ENCODE peak calls at places on chromosomes 3 and 15, in eight cellular contexts. L is AML-193; E is activated effector memory CD4-positive, alpha-beta T cell treated with Interleukin-2 at 50 U/mL for 16 hours; T is A673; P is HS-27A; D is substantia nigra; K is stimulated activated naive CD4-positive, alpha-beta T cell; I is amygdala. Q is an unnamed sample.
A peak's percentile ranks its signal among the peaks of the same experiment; 100 is the strongest.

GRCh38 chr3:47000922-47001730 is 21.7 kb downstream of the NBEAL2 start:
- DNase-seq in L (no peak), E (no peak), T (no peak), P (no peak), D (no peak), K (no peak), I (no peak), Q (no peak)

GRCh38 chr15:84909782-84910181 is 25.3 kb downstream of the SLC28A1 start:
- DNase-seq in L (no peak), E (no peak), T (no peak), P (no peak), D (no peak), K (no peak), I (no peak), Q (no peak)

GRCh38 chr15:25947336-25948080 is 84.4 kb upstream of the ATP10A start:
- DNase-seq in L (no peak), E (no peak), T (peak; percentile 50), P (no peak), D (no peak), K (no peak), I (peak; percentile 5), Q (no peak)

GRCh38 chr3:12503126-12503952 is 19.1 kb downstream of the TSEN2 start:
- DNase-seq in L (no peak), E (no peak), T (no peak), P (no peak), D (no peak), K (no peak), I (no peak), Q (no peak)

GRCh38 chr15:85606721-85607120 is 188.0 kb downstream of the KLHL25 start:
- DNase-seq in L (no peak), E (no peak), T (no peak), P (no peak), D (no peak), K (no peak), I (no peak), Q (no peak)

GRCh38 chr3:101466465-101467309 is 46.3 kb downstream of the SENP7 start:
- DNase-seq in L (no peak), E (no peak), T (no peak), P (no peak), D (no peak), K (peak; percentile 74), I (no peak), Q (no peak)

GRCh38 chr15:94135748-94136147 is 95.6 kb upstream of the MCTP2 start:
- DNase-seq in L (no peak), E (no peak), T (peak; percentile 60), P (no peak), D (no peak), K (no peak), I (no peak), Q (no peak)

GRCh38 chr15:35431281-35431680 is 114.7 kb downstream of the DPH6 start:
- DNase-seq in L (no peak), E (no peak), T (no peak), P (no peak), D (no peak), K (no peak), I (no peak), Q (no peak)

GRCh38 chr15:61917457-61917856 is 142.8 kb downstream of the VPS13C start:
- DNase-seq in L (no peak), E (no peak), T (no peak), P (no peak), D (no peak), K (no peak), I (no peak), Q (no peak)

GRCh38 chr3:180802837-180803236 is 109.6 kb upstream of the FXR1 start:
- DNase-seq in L (peak; percentile 13), E (no peak), T (peak; percentile 39), P (no peak), D (no peak), K (no peak), I (no peak), Q (peak; percentile 20)

GRCh38 chr3:126121632-126122031 is 37.7 kb upstream of the SLC41A3 start:
- DNase-seq in L (no peak), E (no peak), T (no peak), P (no peak), D (no peak), K (no peak), I (no peak), Q (no peak)

GRCh38 chr15:84099181-84099580 is 136.4 kb upstream of the GOLGA6L4 start:
- DNase-seq in L (peak; percentile 78), E (no peak), T (no peak), P (no peak), D (no peak), K (no peak), I (no peak), Q (peak; percentile 65)

GRCh38 chr15:73387507-73388255 is 18.9 kb upstream of the HCN4 start:
- DNase-seq in L (no peak), E (no peak), T (no peak), P (no peak), D (no peak), K (no peak), I (no peak), Q (peak; percentile 85)

GRCh38 chr3:188624384-188624783 is 470.4 kb downstream of the LPP start:
- DNase-seq in L (no peak), E (no peak), T (no peak), P (no peak), D (peak; percentile 2), K (no peak), I (no peak), Q (peak; percentile 49)

GRCh38 chr15:94125698-94126097 is 105.7 kb upstream of the MCTP2 start:
- DNase-seq in L (no peak), E (no peak), T (no peak), P (no peak), D (no peak), K (no peak), I (no peak), Q (no peak)

GRCh38 chr3:183576487-183577107 is 21.1 kb upstream of the KLHL6 start:
- DNase-seq in L (no peak), E (no peak), T (peak; percentile 78), P (no peak), D (no peak), K (no peak), I (no peak), Q (peak; percentile 27)

GRCh38 chr3:8841472-8841871 is 72.1 kb upstream of the OXTR start:
- DNase-seq in L (no peak), E (no peak), T (no peak), P (no peak), D (no peak), K (no peak), I (no peak), Q (no peak)

GRCh38 chr3:142863010-142863787 is 25.7 kb downstream of the PCOLCE2 start:
- DNase-seq in L (peak; percentile 43), E (no peak), T (no peak), P (no peak), D (no peak), K (no peak), I (no peak), Q (peak; percentile 7)

GRCh38 chr15:48191574-48192225 is at the start of gene CTXN2:
- DNase-seq in L (no peak), E (no peak), T (no peak), P (no peak), D (no peak), K (no peak), I (peak; percentile 19), Q (peak; percentile 10)

GRCh38 chr15:80732818-80733217 is 37.7 kb downstream of the ABHD17C start:
- DNase-seq in L (no peak), E (no peak), T (no peak), P (no peak), D (no peak), K (no peak), I (no peak), Q (no peak)

GRCh38 chr15:57138260-57138895 is 219.9 kb downstream of the TCF12 start:
- DNase-seq in L (no peak), E (no peak), T (peak; percentile 86), P (peak; percentile 40), D (no peak), K (no peak), I (no peak), Q (peak; percentile 87)

GRCh38 chr3:12750223-12750622 is 8.8 kb downstream of the TMEM40 start:
- DNase-seq in L (no peak), E (no peak), T (no peak), P (peak; percentile 54), D (no peak), K (no peak), I (no peak), Q (peak; percentile 70)

GRCh38 chr3:15120986-15121385 is 22.0 kb upstream of the RBSN start:
- DNase-seq in L (no peak), E (no peak), T (no peak), P (no peak), D (no peak), K (no peak), I (no peak), Q (no peak)

GRCh38 chr3:29385056-29385455 is 104.2 kb downstream of the RBMS3 start:
- DNase-seq in L (no peak), E (no peak), T (no peak), P (peak; percentile 8), D (no peak), K (no peak), I (no peak), Q (peak; percentile 67)

GRCh38 chr3:185335799-185336198 is 27.1 kb upstream of the MAP3K13 start:
- DNase-seq in L (no peak), E (no peak), T (peak; percentile 22), P (no peak), D (no peak), K (no peak), I (no peak), Q (peak; percentile 73)

GRCh38 chr3:13305623-13306022 is 114.5 kb downstream of the NUP210 start:
- DNase-seq in L (no peak), E (no peak), T (no peak), P (no peak), D (no peak), K (no peak), I (no peak), Q (no peak)

GRCh38 chr3:63740116-63740515 is 79.0 kb upstream of the C3orf49 start:
- DNase-seq in L (no peak), E (no peak), T (no peak), P (no peak), D (no peak), K (no peak), I (no peak), Q (no peak)

GRCh38 chr15:48242015-48242414 is 35.9 kb downstream of the SLC12A1 start:
- DNase-seq in L (no peak), E (no peak), T (no peak), P (no peak), D (no peak), K (no peak), I (no peak), Q (no peak)

GRCh38 chr15:86553116-86553515 is 473.4 kb downstream of the AGBL1 start:
- DNase-seq in L (no peak), E (no peak), T (no peak), P (no peak), D (no peak), K (no peak), I (no peak), Q (no peak)

GRCh38 chr15:42711746-42712145 is 25.2 kb downstream of the CDAN1 start:
- DNase-seq in L (no peak), E (no peak), T (no peak), P (no peak), D (no peak), K (no peak), I (no peak), Q (no peak)

GRCh38 chr3:15601399-15602145 is at the start of the genes BTD and HACL1:
- DNase-seq in L (no peak), E (peak; percentile 96), T (peak; percentile 100), P (peak; percentile 99), D (no peak), K (no peak), I (no peak), Q (peak; percentile 100)

GRCh38 chr15:80317389-80318169 is 65.6 kb upstream of the CTXND1 start:
- DNase-seq in L (no peak), E (no peak), T (peak; percentile 6), P (no peak), D (no peak), K (no peak), I (no peak), Q (peak; percentile 78)

GRCh38 chr3:104286645-104287044 is 1080.1 kb upstream of the ALCAM start:
- DNase-seq in L (peak; percentile 57), E (no peak), T (no peak), P (no peak), D (no peak), K (no peak), I (no peak), Q (no peak)

GRCh38 chr3:67828486-67829010 is 174.1 kb upstream of the SUCLG2 start:
- DNase-seq in L (no peak), E (no peak), T (no peak), P (no peak), D (no peak), K (no peak), I (no peak), Q (no peak)

Q was measured in iris pigment epithelial cell.